ENCODE peak calls at places on chromosomes 7 and 10, in nine cellular contexts. D, A, L, Q, I, C, E, U and W are unnamed samples.

GRCh38 chr7:6268909-6269306 is 3.5 kb downstream of the CYTH3 start:
- DNase-seq in D (no peak), U (no peak), A (no peak), Q (no peak), L (no peak), I (no peak), C (no peak), E (no peak), W (no peak)

GRCh38 chr10:22792161-22792560 is 77.8 kb upstream of the PIP4K2A start:
- DNase-seq in E (no peak), Q (no peak), C (no peak), I (no peak), U (peak), L (no peak), A (no peak), D (no peak), W (no peak)

GRCh38 chr10:26802527-26802926 is 58.2 kb downstream of the ABI1 start:
- DNase-seq in L (no peak), U (no peak), C (no peak), I (no peak), D (no peak), E (no peak), A (no peak), Q (no peak), W (no peak)

GRCh38 chr10:132497788-132498561 is 39.6 kb upstream of the INPP5A start:
- DNase-seq in Q (no peak), E (no peak), D (no peak), I (no peak), A (no peak), L (no peak), C (peak), U (no peak), W (no peak)

GRCh38 chr7:21159506-21159905 is 268.4 kb upstream of the SP4 start:
- DNase-seq in L (no peak), E (no peak), D (no peak), U (no peak), C (no peak), A (no peak), I (no peak), Q (no peak), W (no peak)

GRCh38 chr10:103822795-103823194 is 32.6 kb downstream of the SH3PXD2A start:
- DNase-seq in Q (no peak), L (no peak), U (no peak), D (no peak), I (no peak), A (no peak), C (no peak), E (no peak), W (no peak)

GRCh38 chr7:80884511-80885195 is 34.2 kb downstream of the SEMA3C start:
- DNase-seq in D (peak), L (no peak), Q (no peak), U (no peak), E (peak), C (no peak), I (no peak), A (no peak), W (no peak)

GRCh38 chr10:21171197-21171935 is 274.3 kb upstream of the NEBL start:
- DNase-seq in A (no peak), U (no peak), L (no peak), Q (no peak), D (peak), I (no peak), C (no peak), E (no peak), W (no peak)

GRCh38 chr7:125423444-125424155 is 494.0 kb upstream of the POT1 start:
- DNase-seq in Q (peak), U (peak), C (no peak), E (no peak), I (no peak), L (no peak), D (peak), A (no peak), W (no peak)

GRCh38 chr10:75402486-75403143 is 1.1 kb upstream of the ZNF503 start:
- DNase-seq in L (peak), U (no peak), I (no peak), C (peak), D (no peak), A (no peak), E (no peak), Q (no peak), W (no peak)

GRCh38 chr10:72753760-72754231 is 61.9 kb downstream of the MCU start:
- DNase-seq in L (no peak), I (no peak), A (no peak), D (peak), Q (no peak), U (no peak), C (no peak), E (no peak), W (no peak)

GRCh38 chr10:127872871-127873600 is 19.7 kb downstream of the CLRN3 start:
- DNase-seq in Q (peak), A (no peak), I (no peak), U (peak), E (no peak), D (peak), L (no peak), C (no peak), W (no peak)
- TF ChIP-seq CTCF in Q (peak), A (no peak), I (no peak), U (no peak), E (no peak), D (no peak), L (peak), C (no peak), W (no peak)

GRCh38 chr10:93121311-93121710 is 47.6 kb downstream of the CYP26A1 start:
- DNase-seq in U (no peak), I (no peak), Q (no peak), E (no peak), D (no peak), C (no peak), A (no peak), L (no peak), W (no peak)

GRCh38 chr10:93124580-93125318 is 51.1 kb downstream of the CYP26A1 start:
- DNase-seq in L (no peak), A (no peak), Q (no peak), U (no peak), I (no peak), C (no peak), E (no peak), D (no peak), W (no peak)

GRCh38 chr10:93123766-93124165 is 50.1 kb downstream of the CYP26A1 start:
- DNase-seq in L (no peak), I (no peak), Q (no peak), D (no peak), E (no peak), U (no peak), A (no peak), C (no peak), W (no peak)

GRCh38 chr10:93131956-93132355 is 58.3 kb downstream of the CYP26A1 start:
- DNase-seq in Q (no peak), A (no peak), U (no peak), I (no peak), D (no peak), C (no peak), E (no peak), L (no peak), W (no peak)

DNA sequence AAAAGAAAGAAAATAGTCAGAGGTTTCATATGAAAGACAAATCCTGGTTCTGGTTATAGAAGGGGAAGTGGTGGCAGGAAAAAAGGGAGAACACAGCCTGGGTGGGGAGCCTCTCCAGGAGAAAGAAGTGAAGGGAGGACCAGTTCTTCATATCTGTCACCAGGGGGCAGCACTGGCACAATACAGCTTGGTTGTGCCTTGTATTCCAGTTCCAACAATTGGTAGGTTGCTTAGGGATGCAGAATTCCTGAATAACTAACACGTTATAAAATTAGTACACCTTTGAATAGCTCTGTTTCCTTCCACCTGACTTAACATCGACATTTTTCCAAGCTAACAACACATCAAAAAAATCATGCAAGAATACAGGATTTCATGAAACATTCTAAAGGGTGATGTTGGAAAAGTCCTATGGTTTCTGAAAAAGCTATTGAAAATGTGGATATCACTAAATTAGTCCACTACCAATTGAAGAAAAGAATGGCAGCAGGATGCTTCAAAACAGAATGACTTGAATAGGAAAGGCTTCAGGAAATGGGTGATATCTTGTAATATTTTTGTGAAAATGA is 52.9 kb downstream of the CYP26A1 start:
- DNase-seq in L (no peak), I (no peak), D (peak), A (no peak), E (no peak), U (no peak), C (no peak), Q (no peak), W (no peak)
- TF ChIP-seq CTCF in L (peak), I (no peak), D (peak), A (peak), E (peak), U (peak), C (no peak), Q (peak), W (peak)

GRCh38 chr10:85612833-85613232 is 753.8 kb downstream of the GRID1 start:
- DNase-seq in Q (no peak), L (no peak), A (no peak), I (no peak), C (peak), D (no peak), E (no peak), U (no peak), W (no peak)
- TF ChIP-seq CTCF in Q (no peak), L (peak), A (peak), I (peak), C (no peak), D (no peak), E (no peak), U (no peak), W (no peak)

DNA sequence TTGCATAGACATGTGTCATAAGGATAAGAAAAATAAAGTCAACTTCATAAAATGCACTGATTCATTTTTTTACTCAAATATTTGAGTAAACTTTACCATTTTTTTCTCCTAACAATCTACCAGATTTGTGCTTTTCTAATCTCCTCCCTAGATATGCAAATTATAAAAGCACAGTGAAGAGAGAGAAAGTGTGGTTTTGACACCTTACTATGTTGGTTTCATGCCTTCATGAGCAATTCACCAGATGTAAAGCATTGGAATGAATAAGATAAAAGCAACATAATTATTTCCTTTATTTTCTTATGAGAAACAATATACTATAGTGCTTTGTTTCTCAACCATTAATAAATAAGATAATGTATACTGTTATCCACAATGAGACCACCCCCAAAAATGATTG is 432.5 kb upstream of the PCDH15 start:
- DNase-seq in A (no peak), Q (no peak), L (no peak), E (no peak), D (no peak), U (no peak), C (no peak), I (no peak), W (no peak)
- TF ChIP-seq CTCF in A (no peak), Q (no peak), L (no peak), E (no peak), D (no peak), U (no peak), C (no peak), I (no peak), W (no peak)

GRCh38 chr7:148611692-148612091 is 21.1 kb downstream of the C7orf33 start:
- DNase-seq in I (no peak), L (no peak), A (no peak), C (no peak), D (no peak), Q (no peak), U (no peak), E (no peak), W (no peak)
- TF ChIP-seq CTCF in I (no peak), L (no peak), A (no peak), C (no peak), D (no peak), Q (no peak), U (no peak), E (no peak), W (no peak)

GRCh38 chr7:97064972-97065587 is 40.4 kb upstream of the DLX5 start:
- DNase-seq in E (peak), A (no peak), L (peak), D (peak), I (no peak), Q (peak), U (peak), C (no peak), W (peak)
- TF ChIP-seq CTCF in E (peak), A (peak), L (peak), D (peak), I (peak), Q (peak), U (peak), C (peak), W (peak)

GRCh38 chr10:4947635-4948596 is 15.3 kb upstream of the AKR1C1 start:
- DNase-seq in Q (peak), C (peak), U (peak), I (no peak), L (no peak), D (peak), E (peak), A (peak), W (peak)
- TF ChIP-seq CTCF in Q (no peak), C (no peak), U (no peak), I (no peak), L (no peak), D (no peak), E (no peak), A (no peak), W (no peak)

DNA sequence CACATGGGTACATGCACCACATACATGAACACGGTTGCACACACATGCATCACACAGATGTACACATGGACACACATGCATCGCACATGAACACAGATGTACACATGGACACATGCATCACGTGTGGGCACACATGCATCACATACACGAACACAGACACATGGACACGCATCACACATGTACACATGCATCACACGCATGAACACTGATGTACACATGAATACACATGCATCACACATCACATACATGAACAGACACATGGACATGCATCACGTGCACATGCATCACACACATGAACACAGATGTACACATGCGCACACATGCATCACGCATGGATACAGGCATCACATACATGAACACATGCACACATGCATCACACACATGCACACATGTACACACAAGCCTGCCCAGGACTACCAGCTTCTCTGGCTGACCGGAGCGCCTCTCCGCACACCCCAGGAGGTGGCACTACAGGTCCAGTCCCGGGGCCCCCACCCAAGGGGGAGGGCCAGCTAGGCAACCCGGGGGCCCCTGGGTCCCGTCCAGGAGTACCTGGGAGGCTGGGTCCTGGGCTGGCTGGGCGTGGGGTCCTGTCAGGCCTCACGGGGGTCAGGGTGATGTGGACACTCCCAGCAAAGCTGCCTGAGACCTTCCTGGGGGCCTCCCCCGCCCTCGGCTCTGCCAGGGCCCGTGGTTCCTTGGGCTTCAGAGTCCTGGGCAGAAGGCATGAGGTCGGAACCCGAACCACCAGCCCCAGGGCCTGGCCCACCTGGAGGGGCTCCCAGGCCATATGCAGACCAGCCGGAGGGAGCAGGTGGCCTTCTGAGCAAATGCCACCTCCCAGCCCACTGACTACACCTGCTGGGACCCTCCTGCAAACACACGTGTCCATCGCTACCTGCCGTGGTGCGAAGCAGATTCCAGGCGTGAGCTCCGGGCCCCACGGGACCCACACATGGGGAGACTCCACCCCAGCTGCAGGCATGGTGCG is 19.6 kb downstream of the MICALL2 start:
- DNase-seq in Q (no peak), I (no peak), L (no peak), E (no peak), D (no peak), A (no peak), U (no peak), C (no peak), W (no peak)
- TF ChIP-seq CTCF in Q (peak), I (no peak), L (no peak), E (peak), D (no peak), A (no peak), U (no peak), C (no peak), W (no peak)

DNA sequence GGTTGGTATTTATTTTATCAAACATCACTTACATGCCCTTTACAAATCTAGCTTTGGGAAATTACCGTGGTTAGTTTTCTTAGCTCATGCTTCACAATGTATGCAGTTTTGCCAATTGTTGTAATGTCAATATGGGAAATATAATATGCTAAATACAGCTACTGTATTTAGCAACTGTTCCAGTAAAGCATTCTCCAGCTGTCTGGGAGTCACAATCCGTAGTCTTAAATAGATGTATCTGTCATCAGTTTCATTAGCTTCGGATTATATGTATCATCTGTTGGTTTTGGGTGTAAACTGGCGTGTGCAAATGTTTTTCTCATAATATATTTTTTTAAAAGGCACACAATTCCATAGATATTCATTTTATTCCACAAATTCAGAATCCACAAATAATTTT is 19.4 kb upstream of the AHR start:
- DNase-seq in L (no peak), Q (no peak), I (no peak), E (no peak), D (no peak), C (no peak), A (no peak), U (no peak), W (no peak)
- TF ChIP-seq CTCF in L (no peak), Q (no peak), I (no peak), E (no peak), D (no peak), C (no peak), A (no peak), U (no peak), W (no peak)